ENCODE peak calls at places on chromosomes 1 and 21, in seven cellular contexts. One of them, this sample, is unnamed.

GRCh38 chr1:65176071-65176470 is 28.1 kb downstream of the AK4 start:
- DNase-seq in HepG2: no peak
- DNase-seq in HCT116: no peak
- DNase-seq in SK-N-SH: no peak
- DNase-seq in H1: no peak
- DNase-seq in GM12878: no peak
- DNase-seq in K562: no peak
- DNase-seq in this sample: no peak

GRCh38 chr1:110634455-110635281 is 28.5 kb upstream of the KCNA2 start:
- DNase-seq in K562: no peak
- DNase-seq in HCT116: no peak
- DNase-seq in H1: no peak
- DNase-seq in GM12878: peak; percentile 90
- DNase-seq in SK-N-SH: no peak
- DNase-seq in HepG2: no peak
- DNase-seq in this sample: no peak

GRCh38 chr1:246558041-246558440 is 8.0 kb downstream of the TFB2M start:
- DNase-seq in SK-N-SH: no peak
- DNase-seq in HepG2: no peak
- DNase-seq in K562: no peak
- DNase-seq in H1: no peak
- DNase-seq in HCT116: no peak
- DNase-seq in GM12878: no peak
- DNase-seq in this sample: no peak

GRCh38 chr1:190597361-190597760 is 119.7 kb upstream of the BRINP3 start:
- DNase-seq in SK-N-SH: no peak
- DNase-seq in HepG2: no peak
- DNase-seq in K562: no peak
- DNase-seq in HCT116: no peak
- DNase-seq in GM12878: no peak
- DNase-seq in H1: no peak
- DNase-seq in this sample: no peak

GRCh38 chr21:34642211-34643075 is 26.4 kb upstream of the CLIC6 start:
- DNase-seq in HCT116: no peak
- DNase-seq in H1: no peak
- DNase-seq in SK-N-SH: no peak
- DNase-seq in GM12878: peak; percentile 87
- DNase-seq in K562: no peak
- DNase-seq in HepG2: no peak
- DNase-seq in this sample: no peak

GRCh38 chr1:234250747-234251146 is 122.5 kb upstream of the COA6 start:
- DNase-seq in SK-N-SH: no peak
- DNase-seq in K562: no peak
- DNase-seq in HepG2: no peak
- DNase-seq in HCT116: no peak
- DNase-seq in H1: no peak
- DNase-seq in GM12878: no peak
- DNase-seq in this sample: no peak

GRCh38 chr1:12477936-12478611 is 139.9 kb downstream of the DHRS3 start:
- DNase-seq in GM12878: no peak
- DNase-seq in SK-N-SH: peak; percentile 53
- DNase-seq in HepG2: peak; percentile 99
- DNase-seq in H1: no peak
- DNase-seq in K562: peak; percentile 86
- DNase-seq in HCT116: peak; percentile 96
- DNase-seq in this sample: peak; percentile 59

GRCh38 chr1:24107462-24108225 is 4.3 kb downstream of the MYOM3 start:
- DNase-seq in HCT116: peak; percentile 18
- DNase-seq in H1: no peak
- DNase-seq in K562: no peak
- DNase-seq in SK-N-SH: no peak
- DNase-seq in GM12878: no peak
- DNase-seq in HepG2: no peak
- DNase-seq in this sample: no peak

GRCh38 chr1:172949096-172949495 is 101.6 kb downstream of the TNFSF18 start:
- DNase-seq in K562: no peak
- DNase-seq in HCT116: no peak
- DNase-seq in H1: no peak
- DNase-seq in HepG2: no peak
- DNase-seq in SK-N-SH: no peak
- DNase-seq in GM12878: no peak
- DNase-seq in this sample: no peak

GRCh38 chr1:206039046-206039929 is 13.7 kb upstream of the RHEX start:
- DNase-seq in H1: no peak
- DNase-seq in HepG2: no peak
- DNase-seq in HCT116: no peak
- DNase-seq in K562: no peak
- DNase-seq in SK-N-SH: no peak
- DNase-seq in GM12878: no peak
- DNase-seq in this sample: no peak

GRCh38 chr1:171869097-171869496 is 27.8 kb downstream of the DNM3 start:
- DNase-seq in SK-N-SH: no peak
- DNase-seq in K562: no peak
- DNase-seq in H1: no peak
- DNase-seq in HCT116: no peak
- DNase-seq in HepG2: no peak
- DNase-seq in GM12878: no peak
- DNase-seq in this sample: no peak

GRCh38 chr1:98991127-98992003 is 13.3 kb downstream of the PLPPR5 start:
- DNase-seq in H1: no peak
- DNase-seq in K562: no peak
- DNase-seq in GM12878: peak; percentile 1
- DNase-seq in HCT116: peak; percentile 40
- DNase-seq in SK-N-SH: no peak
- DNase-seq in HepG2: peak; percentile 21
- DNase-seq in this sample: no peak

GRCh38 chr1:240927815-240928214 is 315.9 kb upstream of the GREM2 start:
- DNase-seq in SK-N-SH: no peak
- DNase-seq in K562: no peak
- DNase-seq in HCT116: no peak
- DNase-seq in HepG2: no peak
- DNase-seq in H1: no peak
- DNase-seq in GM12878: no peak
- DNase-seq in this sample: no peak

GRCh38 chr1:151408891-151409290 is 9.5 kb downstream of the PSMB4 start:
- DNase-seq in H1: no peak
- DNase-seq in GM12878: no peak
- DNase-seq in HepG2: no peak
- DNase-seq in K562: no peak
- DNase-seq in HCT116: no peak
- DNase-seq in SK-N-SH: no peak
- DNase-seq in this sample: no peak

GRCh38 chr21:37244506-37245083 is 22.5 kb downstream of the VPS26C start:
- DNase-seq in SK-N-SH: no peak
- DNase-seq in K562: no peak
- DNase-seq in GM12878: no peak
- DNase-seq in HCT116: no peak
- DNase-seq in H1: no peak
- DNase-seq in HepG2: no peak
- DNase-seq in this sample: no peak

GRCh38 chr1:191052888-191053287 is 575.2 kb upstream of the BRINP3 start:
- DNase-seq in SK-N-SH: no peak
- DNase-seq in GM12878: no peak
- DNase-seq in HCT116: no peak
- DNase-seq in HepG2: no peak
- DNase-seq in K562: no peak
- DNase-seq in H1: no peak
- DNase-seq in this sample: no peak

GRCh38 chr21:42781150-42781980 is 98.0 kb downstream of the WDR4 start:
- DNase-seq in SK-N-SH: peak; percentile 83
- DNase-seq in H1: no peak
- DNase-seq in HepG2: peak; percentile 32
- DNase-seq in K562: no peak
- DNase-seq in GM12878: no peak
- DNase-seq in HCT116: no peak
- DNase-seq in this sample: peak; percentile 62
- TF ChIP-seq JUND in SK-N-SH: no peak
- TF ChIP-seq JUND in H1: no peak
- TF ChIP-seq JUND in HepG2: no peak
- TF ChIP-seq JUND in K562: no peak
- TF ChIP-seq JUND in GM12878: no peak
- TF ChIP-seq JUND in HCT116: no peak
- TF ChIP-seq JUND in this sample: no peak

GRCh38 chr1:162756523-162756922 is 34.0 kb upstream of the HSD17B7 start:
- DNase-seq in K562: no peak
- DNase-seq in HCT116: no peak
- DNase-seq in GM12878: no peak
- DNase-seq in HepG2: no peak
- DNase-seq in H1: no peak
- DNase-seq in SK-N-SH: no peak
- DNase-seq in this sample: no peak
- TF ChIP-seq JUND in K562: no peak
- TF ChIP-seq JUND in HCT116: no peak
- TF ChIP-seq JUND in GM12878: no peak
- TF ChIP-seq JUND in HepG2: no peak
- TF ChIP-seq JUND in H1: no peak
- TF ChIP-seq JUND in SK-N-SH: no peak
- TF ChIP-seq JUND in this sample: no peak

DNA sequence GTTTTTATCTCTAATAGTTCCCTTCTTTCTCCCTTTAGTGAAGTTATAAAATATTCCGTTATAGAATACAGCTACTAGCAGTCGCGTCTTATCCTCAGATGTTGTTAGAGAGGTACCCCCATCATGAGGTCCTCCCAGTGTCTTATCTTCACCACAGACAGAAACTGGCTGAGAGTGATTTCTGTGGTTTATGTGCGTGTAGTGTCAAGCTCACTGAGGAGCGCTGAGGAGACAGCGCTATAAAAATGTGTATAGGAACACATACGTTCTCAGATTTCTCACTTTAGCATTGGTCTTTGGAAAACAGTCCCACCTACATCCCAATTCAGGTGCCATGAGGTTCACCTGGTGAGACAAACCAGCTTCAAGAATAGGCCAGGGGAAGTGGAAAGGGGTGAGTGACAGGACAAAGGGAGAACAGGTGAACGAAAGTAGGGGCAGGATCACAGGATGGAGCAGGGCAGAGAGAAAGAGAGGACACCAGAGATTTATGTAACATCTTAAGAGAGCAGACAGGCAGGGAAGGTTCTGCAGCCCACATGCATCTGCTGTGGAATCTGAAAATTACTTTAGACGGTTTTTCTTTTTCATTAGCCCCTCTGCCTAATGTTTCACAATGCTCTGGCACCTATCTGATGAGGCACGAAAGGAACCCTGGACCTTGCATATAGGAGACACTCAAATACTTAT is 2.7 kb upstream of the PLEKHO1 start:
- DNase-seq in HepG2: no peak
- DNase-seq in H1: no peak
- DNase-seq in K562: no peak
- DNase-seq in HCT116: no peak
- DNase-seq in SK-N-SH: no peak
- DNase-seq in GM12878: no peak
- DNase-seq in this sample: no peak
- TF ChIP-seq JUND in HepG2: no peak
- TF ChIP-seq JUND in H1: no peak
- TF ChIP-seq JUND in K562: no peak
- TF ChIP-seq JUND in HCT116: no peak
- TF ChIP-seq JUND in SK-N-SH: no peak
- TF ChIP-seq JUND in GM12878: no peak
- TF ChIP-seq JUND in this sample: no peak

GRCh38 chr1:58964428-58964827 is 180.6 kb upstream of the JUN start:
- DNase-seq in GM12878: no peak
- DNase-seq in HepG2: no peak
- DNase-seq in K562: no peak
- DNase-seq in SK-N-SH: no peak
- DNase-seq in H1: no peak
- DNase-seq in HCT116: no peak
- DNase-seq in this sample: no peak
- TF ChIP-seq JUND in GM12878: no peak
- TF ChIP-seq JUND in HepG2: no peak
- TF ChIP-seq JUND in K562: no peak
- TF ChIP-seq JUND in SK-N-SH: no peak
- TF ChIP-seq JUND in H1: no peak
- TF ChIP-seq JUND in HCT116: no peak
- TF ChIP-seq JUND in this sample: no peak

DNA sequence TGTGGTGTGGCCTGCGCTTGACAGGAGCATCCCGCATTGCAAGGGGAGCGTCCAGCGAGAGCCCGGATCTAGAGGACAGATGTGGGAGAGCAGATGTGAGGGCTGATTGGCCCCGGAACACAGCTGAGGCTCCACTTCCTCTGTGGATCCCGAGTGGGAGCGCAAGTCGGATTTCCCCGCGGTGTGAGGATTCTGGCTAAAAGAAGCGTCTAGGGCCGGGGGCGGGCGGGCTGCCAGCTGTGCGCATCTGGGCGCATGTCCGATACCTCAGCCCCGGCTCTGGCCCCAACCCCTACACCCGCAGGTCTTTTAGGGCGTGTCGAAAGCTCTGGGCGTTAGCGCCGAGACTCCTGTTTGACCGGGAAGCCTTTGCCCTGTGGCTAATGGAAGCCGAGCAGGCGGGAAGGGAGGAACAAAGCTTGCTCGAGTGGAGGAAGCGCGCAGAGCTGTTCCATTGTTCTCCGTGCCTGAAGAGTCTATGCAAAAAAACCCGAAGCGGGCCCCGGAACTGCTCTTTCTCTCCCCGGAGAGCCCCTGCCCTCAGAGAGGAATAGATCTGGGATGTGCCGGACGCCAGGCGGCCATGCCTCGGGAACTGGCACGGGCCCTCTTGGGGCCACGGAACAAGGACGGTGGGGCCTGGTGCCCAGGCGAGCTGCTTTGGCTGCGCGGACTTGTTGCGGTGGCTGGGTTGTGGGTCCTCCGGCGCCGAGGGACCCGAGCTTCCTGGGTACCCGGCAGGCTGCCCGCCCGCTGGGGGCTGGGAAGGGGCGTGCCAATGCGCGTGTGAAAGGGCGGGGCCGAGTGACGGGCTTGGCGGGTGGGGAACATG is 111.1 kb downstream of the NAV1 start:
- DNase-seq in K562: peak; percentile 90
- DNase-seq in GM12878: no peak
- DNase-seq in SK-N-SH: peak; percentile 85
- DNase-seq in HCT116: peak; percentile 43
- DNase-seq in H1: peak; percentile 47
- DNase-seq in HepG2: no peak
- DNase-seq in this sample: peak; percentile 90
- TF ChIP-seq JUND in K562: no peak
- TF ChIP-seq JUND in GM12878: no peak
- TF ChIP-seq JUND in SK-N-SH: no peak
- TF ChIP-seq JUND in HCT116: no peak
- TF ChIP-seq JUND in H1: no peak
- TF ChIP-seq JUND in HepG2: no peak
- TF ChIP-seq JUND in this sample: no peak

GRCh38 chr1:153260980-153261792 is 1.7 kb downstream of the LORICRIN start:
- DNase-seq in HCT116: no peak
- DNase-seq in K562: peak; percentile 13
- DNase-seq in SK-N-SH: peak; percentile 69
- DNase-seq in H1: no peak
- DNase-seq in HepG2: no peak
- DNase-seq in GM12878: no peak
- DNase-seq in this sample: no peak
- TF ChIP-seq JUND in HCT116: no peak
- TF ChIP-seq JUND in K562: no peak
- TF ChIP-seq JUND in SK-N-SH: no peak
- TF ChIP-seq JUND in H1: no peak
- TF ChIP-seq JUND in HepG2: no peak
- TF ChIP-seq JUND in GM12878: no peak
- TF ChIP-seq JUND in this sample: no peak

GRCh38 chr1:96049759-96050409 is 671.7 kb upstream of the PTBP2 start:
- DNase-seq in H1: no peak
- DNase-seq in GM12878: no peak
- DNase-seq in K562: no peak
- DNase-seq in HCT116: no peak
- DNase-seq in SK-N-SH: no peak
- DNase-seq in HepG2: no peak
- DNase-seq in this sample: no peak
- TF ChIP-seq JUND in H1: no peak
- TF ChIP-seq JUND in GM12878: no peak
- TF ChIP-seq JUND in K562: no peak
- TF ChIP-seq JUND in HCT116: no peak
- TF ChIP-seq JUND in SK-N-SH: no peak
- TF ChIP-seq JUND in HepG2: no peak
- TF ChIP-seq JUND in this sample: no peak

GRCh38 chr1:202709276-202710041 is 795 bp downstream of the SYT2 start:
- DNase-seq in GM12878: no peak
- DNase-seq in HepG2: no peak
- DNase-seq in HCT116: no peak
- DNase-seq in K562: peak; percentile 46
- DNase-seq in H1: no peak
- DNase-seq in SK-N-SH: peak; percentile 58
- DNase-seq in this sample: no peak
- TF ChIP-seq JUND in GM12878: no peak
- TF ChIP-seq JUND in HepG2: no peak
- TF ChIP-seq JUND in HCT116: no peak
- TF ChIP-seq JUND in K562: no peak
- TF ChIP-seq JUND in H1: peak; percentile 51
- TF ChIP-seq JUND in SK-N-SH: no peak
- TF ChIP-seq JUND in this sample: no peak

This sample was measured in T47D.